ENCODE peak calls at places on chromosomes 5 and 9, in five cellular contexts. K is tibial nerve, U is GM10248, L is MCF 10A, F is endothelial cell. Y is an unnamed sample.

GRCh38 chr5:1536298-1537165 is 12.8 kb upstream of the LPCAT1 start:
- DNase-seq in K (no peak), U (peak), L (no peak), F (no peak), Y (no peak)

GRCh38 chr9:16143310-16143709 is 590.5 kb downstream of the CCDC171 start:
- DNase-seq in K (no peak), U (no peak), L (no peak), F (no peak), Y (no peak)

GRCh38 chr9:112218908-112219307 is 43.8 kb upstream of the SUSD1 start:
- DNase-seq in K (no peak), U (peak), L (no peak), F (no peak), Y (no peak)

GRCh38 chr5:165881259-165881658 is 2375.8 kb downstream of the MAT2B start:
- DNase-seq in K (no peak), U (no peak), L (peak), F (peak), Y (peak)

GRCh38 chr5:137250421-137250820 is 248.7 kb downstream of the SPOCK1 start:
- DNase-seq in K (no peak), U (no peak), L (no peak), F (no peak), Y (no peak)

GRCh38 chr9:33234511-33235467 is 5.2 kb upstream of the SPINK4 start:
- DNase-seq in K (no peak), U (no peak), L (peak), F (no peak), Y (no peak)

GRCh38 chr9:126423709-126424185 is 97.1 kb downstream of the MVB12B start:
- DNase-seq in K (no peak), U (no peak), L (no peak), F (no peak), Y (no peak)

GRCh38 chr5:15774632-15775031 is 274.7 kb downstream of the FBXL7 start:
- DNase-seq in K (no peak), U (no peak), L (peak), F (no peak), Y (no peak)

GRCh38 chr9:120741701-120742100 is 27.4 kb upstream of the MEGF9 start:
- DNase-seq in K (no peak), U (no peak), L (no peak), F (no peak), Y (no peak)

GRCh38 chr5:78771260-78772240 is 123.0 kb upstream of the LHFPL2 start:
- DNase-seq in K (no peak), U (no peak), L (no peak), F (peak), Y (no peak)

GRCh38 chr5:147432323-147432722 is 77.5 kb downstream of the DPYSL3 start:
- DNase-seq in K (no peak), U (no peak), L (no peak), F (no peak), Y (no peak)

GRCh38 chr5:124602925-124603650 is 143.4 kb downstream of the ZNF608 start:
- DNase-seq in K (no peak), U (no peak), L (no peak), F (no peak), Y (no peak)

GRCh38 chr5:29230526-29231050 is 1962.9 kb upstream of the CDH6 start:
- DNase-seq in K (no peak), U (no peak), L (no peak), F (no peak), Y (peak)

GRCh38 chr9:112447283-112447761 is 39.3 kb upstream of the KIAA1958 start:
- DNase-seq in K (no peak), U (no peak), L (no peak), F (no peak), Y (no peak)

GRCh38 chr5:77302653-77303052 is 92.2 kb downstream of the PDE8B start:
- DNase-seq in K (no peak), U (no peak), L (no peak), F (no peak), Y (no peak)

GRCh38 chr5:137600721-137601360 is 101.7 kb upstream of the SPOCK1 start:
- DNase-seq in K (no peak), U (no peak), L (no peak), F (no peak), Y (no peak)

GRCh38 chr9:126472446-126472845 is 141.3 kb upstream of the LMX1B start:
- DNase-seq in K (no peak), U (no peak), L (no peak), F (no peak), Y (no peak)

GRCh38 chr5:10233505-10233904 is 16.2 kb downstream of the ATPSCKMT start:
- DNase-seq in K (no peak), U (no peak), L (peak), F (peak), Y (peak)
- TF ChIP-seq CTCF in K (no peak), U (no peak), L (no peak), F (no peak), Y (peak)

GRCh38 chr9:130430734-130431535 is 13.8 kb upstream of the ASS1 start:
- DNase-seq in K (no peak), U (no peak), L (no peak), F (no peak), Y (no peak)

GRCh38 chr9:130433168-130433946 is 11.4 kb upstream of the ASS1 start:
- DNase-seq in K (no peak), U (no peak), L (no peak), F (peak), Y (peak)

GRCh38 chr9:130432796-130433167 is 12.0 kb upstream of the ASS1 start:
- DNase-seq in K (no peak), U (no peak), L (no peak), F (no peak), Y (no peak)

GRCh38 chr9:130431536-130432303 is 13.0 kb upstream of the ASS1 start:
- DNase-seq in K (no peak), U (no peak), L (no peak), F (no peak), Y (no peak)

DNA sequence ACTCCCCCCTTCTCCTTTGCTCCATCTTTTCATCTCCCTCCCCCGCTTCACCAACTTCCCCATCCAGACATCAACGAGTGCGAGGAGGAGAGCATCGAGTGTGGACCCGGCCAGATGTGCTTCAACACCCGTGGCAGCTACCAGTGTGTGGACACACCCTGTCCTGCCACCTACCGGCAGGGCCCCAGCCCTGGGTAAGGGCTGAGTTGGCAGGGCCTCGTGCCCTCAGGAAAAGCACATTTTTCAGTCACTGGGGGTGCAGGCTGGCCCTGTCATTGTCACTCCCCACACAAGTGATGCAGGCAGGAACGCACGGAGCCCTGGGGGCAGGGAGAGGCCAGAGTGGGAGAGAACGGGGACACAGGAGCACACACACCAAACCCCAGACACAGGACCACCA is 12.4 kb upstream of the ASS1 start:
- DNase-seq in K (no peak), U (no peak), L (peak), F (no peak), Y (no peak)
- TF ChIP-seq CTCF in K (no peak), U (no peak), L (peak), F (no peak), Y (no peak)

GRCh38 chr9:108400267-108400666 is 455.5 kb downstream of the ACTL7B start:
- DNase-seq in K (no peak), U (no peak), L (no peak), F (no peak), Y (no peak)
- TF ChIP-seq CTCF in K (no peak), U (no peak), L (no peak), F (no peak), Y (no peak)

DNA sequence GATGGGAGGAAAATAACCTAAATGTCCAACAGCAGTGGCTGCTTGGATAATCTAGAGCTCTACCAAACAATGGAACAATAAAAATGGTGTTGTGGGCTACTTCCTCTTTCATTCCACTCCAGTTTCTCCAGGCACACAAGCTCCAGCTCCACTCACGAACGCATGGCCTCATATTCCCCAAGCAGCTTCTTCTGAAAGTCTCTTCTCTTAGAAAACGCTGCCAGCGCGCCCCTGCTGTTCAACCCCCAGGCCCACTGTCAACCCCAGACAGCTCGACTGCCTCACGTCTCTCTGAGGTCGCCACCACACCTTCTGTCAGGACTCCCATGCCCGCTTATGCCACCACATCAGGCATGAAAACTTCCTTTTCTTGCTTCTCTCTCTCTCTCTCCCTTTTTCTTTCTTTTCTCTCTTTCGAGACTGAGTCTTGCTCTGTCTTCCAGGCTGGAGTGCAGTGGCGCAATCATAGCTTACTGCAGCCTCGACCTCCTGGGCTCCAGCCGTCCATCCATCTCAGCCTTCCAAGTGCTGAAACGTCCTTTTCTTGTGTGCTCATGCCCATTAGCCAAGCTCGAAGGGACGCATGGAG is 16.2 kb downstream of the OR2V2 start:
- DNase-seq in K (no peak), U (peak), L (no peak), F (no peak), Y (no peak)
- TF ChIP-seq CTCF in K (no peak), U (no peak), L (no peak), F (no peak), Y (no peak)

DNA sequence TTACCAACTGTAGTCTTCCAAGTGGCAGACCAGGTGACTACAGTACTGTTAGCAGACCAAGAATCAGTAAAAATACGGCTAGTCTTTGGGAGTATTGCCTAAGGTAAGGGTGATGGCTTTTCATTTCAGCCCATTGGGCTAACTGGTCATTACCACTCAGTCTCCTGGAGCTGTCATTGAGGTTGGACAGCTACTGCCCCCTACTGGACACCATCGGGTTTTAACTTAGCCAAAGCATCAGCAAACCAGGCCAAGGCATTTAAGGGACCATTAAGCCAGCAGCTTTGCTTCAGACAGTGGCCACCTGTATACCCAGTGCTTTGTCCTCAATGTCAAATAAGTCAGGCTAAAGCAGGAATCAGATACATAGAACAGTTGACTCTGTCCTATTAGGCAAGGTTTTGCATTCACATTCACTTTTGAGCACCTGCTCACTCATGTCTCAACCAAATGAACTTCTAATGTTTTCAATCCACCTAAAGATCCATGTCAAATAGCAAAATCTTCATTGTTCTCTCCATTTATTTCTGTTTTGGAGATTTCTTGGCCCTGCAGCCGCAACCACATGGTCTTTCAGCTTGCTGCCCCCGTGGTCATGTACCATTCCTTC is 117.2 kb downstream of the INVS start:
- DNase-seq in K (no peak), U (peak), L (peak), F (peak), Y (peak)
- TF ChIP-seq CTCF in K (peak), U (peak), L (peak), F (peak), Y (peak)

DNA sequence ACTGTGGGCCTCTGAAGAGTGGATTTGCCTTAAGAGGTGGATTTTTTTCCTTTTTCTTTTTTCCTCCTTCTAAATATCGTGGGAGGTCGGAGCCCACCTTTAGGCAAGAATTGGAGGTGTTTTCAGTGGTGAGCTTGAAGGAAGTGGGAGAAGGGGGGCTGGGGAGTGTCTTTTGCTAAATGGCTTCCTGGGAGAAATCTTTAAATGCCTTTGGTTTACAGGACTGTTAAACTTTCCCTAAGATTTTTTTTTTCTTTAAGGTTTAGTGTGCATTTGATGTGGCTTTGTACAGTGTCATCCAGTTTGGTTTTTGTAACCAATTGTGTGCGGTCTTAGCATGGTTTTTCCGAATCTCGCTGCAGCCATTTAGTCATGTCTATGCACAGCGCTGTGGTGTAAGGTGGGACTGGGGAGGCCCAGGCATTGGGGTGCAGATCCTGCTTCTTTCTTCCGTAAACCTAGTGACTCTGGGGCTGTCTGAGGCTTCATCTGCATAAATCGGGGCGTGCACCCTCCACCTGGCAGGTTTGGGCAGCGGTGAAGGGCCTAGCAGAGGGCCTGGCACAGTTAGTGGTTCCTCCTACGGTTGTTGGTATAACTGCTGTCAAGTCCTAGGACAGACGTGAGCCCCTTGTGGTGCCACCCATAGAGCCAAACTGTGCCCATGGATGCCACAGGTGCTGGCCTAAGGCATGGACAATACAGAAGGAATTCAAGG is 1.3 kb downstream of the PRRC2B start:
- DNase-seq in K (no peak), U (peak), L (peak), F (no peak), Y (no peak)
- TF ChIP-seq CTCF in K (no peak), U (no peak), L (no peak), F (no peak), Y (no peak)

DNA sequence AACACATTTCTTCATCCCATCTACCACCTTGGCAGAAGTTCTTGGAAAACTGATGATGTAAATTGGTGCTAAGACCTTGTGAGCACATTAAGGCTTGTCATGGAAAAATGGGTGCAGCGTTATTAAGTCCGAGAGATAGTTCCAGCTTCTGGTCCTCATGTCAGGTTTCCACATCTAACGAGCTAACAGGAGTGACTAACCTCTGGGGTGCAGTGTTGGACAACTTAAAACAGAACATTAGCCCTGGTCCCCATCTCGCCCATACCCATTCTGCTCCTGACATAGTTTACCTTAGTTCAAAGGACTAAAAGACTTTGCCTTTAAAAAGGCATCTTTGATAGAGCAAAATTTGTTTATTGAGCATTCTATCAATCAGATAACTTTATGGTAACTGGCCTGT is 128.0 kb downstream of the SLC1A3 start:
- DNase-seq in K (no peak), U (no peak), L (peak), F (no peak), Y (peak)
- TF ChIP-seq CTCF in K (no peak), U (no peak), L (peak), F (no peak), Y (peak)

GRCh38 chr9:135698767-135699166 is 514 bp downstream of the SOHLH1 start:
- DNase-seq in K (no peak), U (no peak), L (no peak), F (no peak), Y (no peak)

GRCh38 chr9:135701067-135701967 is 668 bp upstream of the KCNT1 start:
- DNase-seq in K (no peak), U (no peak), L (no peak), F (peak), Y (no peak)

GRCh38 chr9:135699440-135699839 is at the start of gene SOHLH1:
- DNase-seq in K (no peak), U (no peak), L (no peak), F (no peak), Y (no peak)

GRCh38 chr9:135702002-135702721 is at the start of gene KCNT1:
- DNase-seq in K (no peak), U (peak), L (peak), F (peak), Y (peak)

DNA sequence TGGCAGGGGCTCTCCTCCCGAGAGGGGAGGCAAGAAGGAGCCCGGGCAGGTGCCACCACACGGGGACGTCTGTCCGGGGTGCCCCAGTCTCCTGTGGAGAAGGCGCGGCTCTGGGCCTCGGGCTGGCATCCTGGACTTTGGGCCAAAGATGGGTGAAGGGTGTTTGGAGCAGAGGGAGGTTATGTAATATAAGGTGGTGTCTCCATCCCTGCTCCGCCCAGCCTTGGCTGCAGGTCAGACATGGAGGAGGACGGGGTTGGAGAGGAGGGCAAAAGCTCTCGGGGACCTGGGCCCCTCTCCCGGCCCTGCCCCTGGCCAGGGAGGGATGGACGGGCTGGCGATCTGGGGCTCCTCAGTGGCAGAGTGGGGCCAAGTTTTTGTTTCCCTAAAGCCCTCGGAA is 1.2 kb upstream of the SOHLH1 start:
- DNase-seq in K (no peak), U (no peak), L (peak), F (no peak), Y (no peak)
- TF ChIP-seq CTCF in K (no peak), U (no peak), L (no peak), F (no peak), Y (no peak)

GRCh38 chr5:110092955-110093785 is 403.4 kb downstream of the MAN2A1 start:
- DNase-seq in K (no peak), U (no peak), L (no peak), F (no peak), Y (no peak)
- TF ChIP-seq CTCF in K (no peak), U (no peak), L (no peak), F (no peak), Y (no peak)

Y was measured in A673.